ENCODE peak calls at places on chromosome 7, in seven cellular contexts. I, N, J, A, V, X and T are unnamed samples. For H3K27me3 and H3K4me1, the result is how much of the 10 kb centered on the place peaks cover.

GRCh38 chr7:127417346-127417745 is 24.8 kb upstream of the ZNF800 start:
- DNase-seq in N (no peak), V (no peak), A (no peak), J (no peak), X (no peak), I (no peak), T (no peak)

GRCh38 chr7:129569811-129570215 is 41.7 kb upstream of the NRF1 start:
- DNase-seq in A (no peak), J (no peak), I (no peak), N (no peak), V (no peak), X (no peak), T (no peak)

GRCh38 chr7:148515728-148516715 is 74.5 kb upstream of the C7orf33 start:
- DNase-seq in I (no peak), V (no peak), N (no peak), X (no peak), J (no peak), A (no peak), T (no peak)

GRCh38 chr7:2104716-2105115 is 128.0 kb downstream of the MAD1L1 start:
- DNase-seq in A (no peak), N (peak), X (no peak), V (peak), J (no peak), I (no peak), T (no peak)

GRCh38 chr7:83684928-83685327 is 36.0 kb upstream of the SEMA3E start:
- DNase-seq in J (no peak), N (no peak), I (peak), V (no peak), X (no peak), A (peak), T (no peak)

GRCh38 chr7:94547128-94547527 is 37.5 kb downstream of the CASD1 start:
- DNase-seq in X (no peak), I (no peak), A (no peak), N (peak), J (no peak), V (no peak), T (no peak)

GRCh38 chr7:120114626-120115025 is 158.3 kb upstream of the KCND2 start:
- DNase-seq in N (no peak), V (no peak), A (no peak), X (no peak), I (no peak), J (no peak), T (no peak)

GRCh38 chr7:29924006-29924405 is 65.6 kb downstream of the SCRN1 start:
- DNase-seq in N (no peak), V (no peak), J (no peak), X (no peak), A (peak), I (peak), T (no peak)

GRCh38 chr7:57348646-57349269 is 101.2 kb upstream of the ZNF716 start:
- DNase-seq in V (no peak), A (no peak), N (no peak), I (no peak), J (no peak), X (no peak), T (no peak)

GRCh38 chr7:157337316-157338149 is 729 bp downstream of the DNAJB6 start:
- DNase-seq in J (peak), I (no peak), N (peak), X (peak), A (peak), V (peak), T (peak)

GRCh38 chr7:21967500-21968099 is 21.9 kb upstream of the CDCA7L start:
- DNase-seq in I (no peak), N (peak), V (no peak), A (no peak), X (peak), J (no peak), T (no peak)

GRCh38 chr7:83579740-83580139 is 69.2 kb downstream of the SEMA3E start:
- DNase-seq in X (no peak), A (no peak), V (no peak), N (peak), J (no peak), I (no peak), T (no peak)

GRCh38 chr7:31408120-31408729 is 67.7 kb upstream of the NEUROD6 start:
- DNase-seq in X (no peak), I (no peak), A (no peak), N (peak), J (no peak), V (no peak), T (no peak)

GRCh38 chr7:111752022-111752582 is 189.8 kb upstream of the IMMP2L start:
- DNase-seq in J (no peak), I (peak), V (peak), A (peak), N (peak), X (peak), T (peak)

GRCh38 chr7:17140421-17140820 is 158.0 kb upstream of the AHR start:
- DNase-seq in J (no peak), V (no peak), N (no peak), I (no peak), X (no peak), A (no peak), T (no peak)

GRCh38 chr7:28434510-28434909 is 22.2 kb downstream of the CREB5 start:
- DNase-seq in V (no peak), I (no peak), X (no peak), N (no peak), J (no peak), A (no peak), T (no peak)

GRCh38 chr7:28433604-28434254 is 21.4 kb downstream of the CREB5 start:
- DNase-seq in X (no peak), N (peak), A (peak), J (no peak), V (peak), I (peak), T (peak)

GRCh38 chr7:28433039-28433438 is 20.7 kb downstream of the CREB5 start:
- DNase-seq in V (no peak), X (no peak), N (no peak), J (no peak), I (no peak), A (no peak), T (no peak)

GRCh38 chr7:28435152-28435551 is 22.8 kb downstream of the CREB5 start:
- DNase-seq in I (no peak), A (no peak), N (no peak), V (no peak), X (no peak), J (no peak), T (no peak)

DNA sequence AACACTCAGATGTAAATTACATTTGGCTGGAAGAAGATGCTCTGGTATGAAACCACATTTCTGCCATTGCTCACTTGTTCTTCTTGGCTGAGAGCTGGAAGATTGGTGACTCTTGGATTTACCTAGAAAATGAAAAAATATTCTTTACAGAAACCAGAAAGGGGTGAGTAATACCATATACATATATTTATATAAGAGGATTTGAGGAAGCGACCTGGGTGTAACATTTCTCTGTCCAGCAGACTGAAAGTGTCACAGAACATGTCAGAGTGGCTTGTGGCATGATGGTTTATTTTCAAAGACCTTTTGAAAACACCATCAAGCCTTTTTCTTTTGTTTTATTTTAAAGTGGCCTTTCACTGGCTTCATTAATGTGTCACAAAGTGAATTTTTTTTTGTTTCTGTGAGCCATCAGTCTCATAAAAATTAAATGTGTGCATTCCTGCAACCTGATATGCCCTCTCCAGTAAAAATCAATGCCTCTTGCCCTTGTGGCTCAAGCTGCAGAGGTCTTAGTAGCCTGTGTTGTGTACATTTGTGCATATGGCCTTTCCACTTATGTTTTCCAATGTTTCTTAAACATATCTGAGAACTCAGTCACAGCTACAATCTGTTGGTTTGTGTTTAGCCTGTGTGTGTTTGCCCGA is 23.5 kb downstream of the CREB5 start:
- DNase-seq in I (no peak), J (no peak), A (no peak), N (no peak), V (no peak), X (no peak), T (no peak)
- H3K27me3 ChIP-seq in I (under half), J (under half), A (under half), N (under half), V (under half), X (under half), T (under half)

DNA sequence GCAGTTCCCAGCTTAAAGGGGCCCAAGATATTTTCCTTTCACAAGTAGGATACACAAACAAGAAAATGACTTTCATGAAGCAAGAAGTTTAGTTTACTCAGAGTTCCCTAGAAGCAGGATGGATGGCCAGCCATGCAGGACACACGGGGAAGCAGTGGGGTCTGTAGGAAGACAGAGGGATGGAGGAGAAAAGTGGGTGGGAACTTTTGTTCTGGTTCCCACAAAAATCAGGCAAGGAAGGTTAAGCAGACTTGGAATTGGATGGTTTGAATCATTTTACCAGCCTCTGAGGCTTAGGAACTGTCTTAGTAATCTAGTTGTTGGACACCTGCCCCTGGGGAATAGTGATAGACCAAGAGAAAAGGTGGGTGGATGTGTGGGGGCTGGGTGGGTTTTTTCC is 263.3 kb upstream of the VSTM2A start:
- DNase-seq in N (no peak), V (no peak), A (no peak), I (no peak), X (no peak), J (no peak), T (no peak)
- H3K4me1 ChIP-seq in N (under half), V (under half), A (under half), I (under half), X (under half), J (under half), T (under half)

DNA sequence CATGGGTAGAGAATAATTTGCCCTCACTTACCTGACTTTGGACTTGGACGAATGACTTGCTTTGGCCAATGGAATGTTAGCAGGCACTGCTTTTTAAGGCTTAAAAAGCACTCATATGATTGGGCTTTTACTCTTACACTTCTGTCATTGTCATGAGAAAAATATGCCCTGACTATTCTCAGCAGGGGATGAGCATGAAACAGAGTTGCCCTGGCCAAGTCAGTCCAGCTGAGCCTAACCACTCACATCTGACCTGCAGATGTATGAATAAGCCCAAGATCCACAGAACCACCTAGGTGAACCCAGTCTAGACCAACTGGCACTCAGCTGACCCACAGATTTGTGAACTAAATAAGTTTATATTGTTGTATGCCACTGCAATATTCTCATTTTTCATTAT is 573.5 kb downstream of the TNS3 start:
- DNase-seq in N (no peak), A (no peak), V (no peak), X (no peak), J (no peak), I (no peak), T (no peak)
- H3K27me3 ChIP-seq in N (under half), A (under half), V (under half), X (under half), J (under half), I (under half), T (under half)

DNA sequence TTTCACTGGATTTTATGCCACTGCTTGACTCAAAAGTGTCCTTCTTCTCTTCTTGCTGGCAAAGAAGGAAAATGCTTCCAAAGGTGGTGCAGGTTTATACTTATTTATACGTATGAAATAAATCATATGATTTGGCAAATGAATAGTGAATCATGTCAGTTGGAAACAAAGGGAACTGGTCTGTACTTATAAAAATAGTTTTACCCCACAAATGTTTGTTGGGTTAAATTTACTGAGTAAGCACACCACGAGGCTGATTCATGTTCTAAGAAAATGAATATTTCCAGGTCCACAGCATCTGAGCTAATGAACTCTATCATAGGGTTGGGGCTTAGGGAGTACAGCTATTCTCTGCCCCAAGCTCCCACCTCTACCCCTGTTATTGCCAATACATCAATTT is 232.2 kb downstream of the TRIL start:
- DNase-seq in I (no peak), N (no peak), V (no peak), X (no peak), A (no peak), J (no peak), T (no peak)
- H3K4me1 ChIP-seq in I (under half), N (under half), V (under half), X (under half), A (under half), J (under half), T (under half)

GRCh38 chr7:98691619-98692018 is 74.5 kb downstream of the NPTX2 start:
- DNase-seq in N (no peak), I (no peak), J (no peak), V (no peak), A (no peak), X (no peak), T (no peak)
- H3K27me3 ChIP-seq in N (under half), I (under half), J (under half), V (under half), A (under half), X (under half), T (under half)

DNA sequence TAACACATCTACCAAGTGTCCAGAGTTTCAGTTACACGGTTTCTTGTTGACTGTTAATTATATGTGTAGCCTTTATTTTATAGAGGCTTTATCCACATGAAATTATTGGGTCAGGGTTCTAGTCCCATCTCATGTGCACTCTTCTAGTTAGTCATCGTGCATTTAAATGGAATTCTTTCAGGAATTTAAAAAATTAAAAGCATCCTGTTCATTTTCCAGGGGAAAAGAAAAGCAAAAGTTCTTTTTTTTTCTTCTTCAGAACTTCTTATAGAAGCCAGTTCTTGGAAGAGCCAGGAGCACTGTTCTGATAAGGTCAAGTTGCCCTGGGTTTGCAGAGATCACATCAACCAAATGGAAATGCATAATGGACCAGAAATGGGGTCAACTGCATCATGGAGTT is 324.7 kb downstream of the INHBA start:
- DNase-seq in I (no peak), X (no peak), A (no peak), V (no peak), N (no peak), J (no peak), T (no peak)
- H3K4me1 ChIP-seq in I (under half), X (under half), A (under half), V (under half), N (under half), J (under half), T (under half)

GRCh38 chr7:18570890-18571478 is 75.4 kb downstream of the HDAC9 start:
- DNase-seq in N (peak), X (no peak), A (peak), V (no peak), J (no peak), I (peak), T (peak)
- H3K27me3 ChIP-seq in N (under half), X (under half), A (under half), V (under half), J (under half), I (under half), T (under half)

GRCh38 chr7:134900430-134900876 is 85.9 kb upstream of the AGBL3 start:
- DNase-seq in V (no peak), I (no peak), X (no peak), J (no peak), N (no peak), A (no peak), T (no peak)

GRCh38 chr7:134901389-134902020 is 84.8 kb upstream of the AGBL3 start:
- DNase-seq in X (no peak), J (no peak), I (no peak), V (no peak), N (no peak), A (no peak), T (no peak)

GRCh38 chr7:134903073-134903790 is 83.1 kb upstream of the AGBL3 start:
- DNase-seq in J (no peak), A (no peak), V (no peak), X (no peak), N (no peak), I (no peak), T (no peak)

GRCh38 chr7:134899729-134900128 is 86.6 kb upstream of the AGBL3 start:
- DNase-seq in X (no peak), J (no peak), V (no peak), N (no peak), A (no peak), I (no peak), T (no peak)

DNA sequence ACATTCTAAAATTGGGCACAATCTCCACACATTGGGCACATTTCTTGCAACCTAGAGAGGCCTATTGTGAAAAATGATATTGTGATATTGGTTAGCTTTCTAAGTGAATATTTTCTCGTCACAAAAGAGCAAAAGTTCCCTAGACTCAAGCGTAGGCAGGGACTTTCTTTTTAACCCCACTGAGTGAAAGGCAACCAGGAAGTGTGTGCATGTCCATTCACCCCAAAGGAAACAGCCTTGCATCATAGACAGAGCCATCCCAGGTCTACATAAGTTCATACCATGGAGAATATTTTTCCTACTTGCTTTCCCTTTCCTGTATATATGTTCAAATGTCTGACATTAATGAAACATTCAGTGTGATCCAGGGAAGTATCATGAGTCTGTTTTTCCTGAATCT is 84.2 kb upstream of the AGBL3 start:
- DNase-seq in I (no peak), J (no peak), N (no peak), A (no peak), X (no peak), V (no peak), T (no peak)
- H3K4me1 ChIP-seq in I (under half), J (under half), N (under half), A (under half), X (under half), V (under half), T (under half)

GRCh38 chr7:131724776-131725345 is 168.4 kb upstream of the PODXL start:
- DNase-seq in X (no peak), N (no peak), J (no peak), A (no peak), I (no peak), V (no peak), T (no peak)

GRCh38 chr7:131723926-131724325 is 167.5 kb upstream of the PODXL start:
- DNase-seq in I (no peak), N (no peak), X (no peak), J (no peak), V (no peak), A (peak), T (no peak)

GRCh38 chr7:131722371-131722770 is 165.9 kb upstream of the PODXL start:
- DNase-seq in X (no peak), J (no peak), I (no peak), N (peak), V (no peak), A (no peak), T (no peak)

GRCh38 chr7:131720703-131721102 is 164.3 kb upstream of the PODXL start:
- DNase-seq in J (no peak), N (no peak), X (no peak), V (no peak), A (no peak), I (no peak), T (no peak)

DNA sequence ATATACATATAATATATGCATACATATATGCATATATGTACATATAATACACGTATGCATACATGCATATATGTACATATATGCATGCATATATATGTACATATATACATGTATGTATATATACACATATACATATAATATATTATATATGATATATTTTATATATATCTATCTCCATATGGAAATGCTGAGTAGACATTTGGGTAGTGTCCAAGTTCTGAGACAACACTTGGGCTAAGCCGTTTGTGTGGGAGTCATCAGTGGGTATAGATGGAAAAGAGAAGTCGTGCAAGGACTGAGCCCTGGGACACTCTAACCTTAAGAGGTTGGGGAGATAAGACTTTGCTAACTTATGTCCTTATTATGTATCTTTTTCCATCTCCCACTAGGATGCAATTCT is 165.2 kb upstream of the PODXL start:
- DNase-seq in J (no peak), X (no peak), V (no peak), N (peak), I (no peak), A (no peak), T (no peak)
- H3K27me3 ChIP-seq in J (under half), X (under half), V (under half), N (under half), I (under half), A (under half), T (under half)